ENCODE peak calls at places on chromosomes 4 and X, in five cellular contexts. One of them, this sample, is unnamed.

GRCh38 chr4:60948008-60948407 is 252.1 kb upstream of the ADGRL3 start:
- DNase-seq in tibial nerve: no peak
- DNase-seq in heart right ventricle: no peak
- DNase-seq in tibial artery: no peak
- DNase-seq in SK-N-SH: no peak
- DNase-seq in this sample: no peak

GRCh38 chr4:110287130-110287529 is 88.7 kb upstream of the ELOVL6 start:
- DNase-seq in tibial nerve: no peak
- DNase-seq in heart right ventricle: no peak
- DNase-seq in tibial artery: no peak
- DNase-seq in SK-N-SH: no peak
- DNase-seq in this sample: no peak

GRCh38 chrX:129823115-129823514 is 20.6 kb downstream of the ZDHHC9 start:
- DNase-seq in tibial nerve: no peak
- DNase-seq in heart right ventricle: no peak
- DNase-seq in tibial artery: no peak
- DNase-seq in SK-N-SH: peak; percentile 52
- DNase-seq in this sample: peak; percentile 11

GRCh38 chrX:68693481-68694410 is 46.3 kb downstream of the STARD8 start:
- DNase-seq in tibial nerve: peak; percentile 45
- DNase-seq in heart right ventricle: peak; percentile 85
- DNase-seq in tibial artery: peak; percentile 83
- DNase-seq in SK-N-SH: peak; percentile 90
- DNase-seq in this sample: peak; percentile 11

GRCh38 chr4:23290656-23291055 is 597.9 kb downstream of the GBA3 start:
- DNase-seq in tibial nerve: no peak
- DNase-seq in heart right ventricle: no peak
- DNase-seq in tibial artery: no peak
- DNase-seq in SK-N-SH: no peak
- DNase-seq in this sample: no peak

GRCh38 chrX:1336331-1337143 is at the start of gene IL3RA:
- DNase-seq in tibial nerve: no peak
- DNase-seq in heart right ventricle: no peak
- DNase-seq in tibial artery: peak; percentile 73
- DNase-seq in SK-N-SH: no peak
- DNase-seq in this sample: no peak

GRCh38 chr4:83231620-83232056 is 53.0 kb downstream of the COQ2 start:
- DNase-seq in tibial nerve: no peak
- DNase-seq in heart right ventricle: no peak
- DNase-seq in tibial artery: no peak
- DNase-seq in SK-N-SH: no peak
- DNase-seq in this sample: no peak

GRCh38 chr4:165207016-165207430 is 338 bp upstream of the KLHL2 start:
- DNase-seq in tibial nerve: no peak
- DNase-seq in heart right ventricle: no peak
- DNase-seq in tibial artery: no peak
- DNase-seq in SK-N-SH: no peak
- DNase-seq in this sample: no peak

GRCh38 chr4:11070813-11071212 is 357.9 kb downstream of the HS3ST1 start:
- DNase-seq in tibial nerve: no peak
- DNase-seq in heart right ventricle: no peak
- DNase-seq in tibial artery: no peak
- DNase-seq in SK-N-SH: no peak
- DNase-seq in this sample: no peak

GRCh38 chrX:130025256-130025655 is 42.8 kb downstream of the BCORL1 start:
- DNase-seq in tibial nerve: no peak
- DNase-seq in heart right ventricle: no peak
- DNase-seq in tibial artery: no peak
- DNase-seq in SK-N-SH: no peak
- DNase-seq in this sample: no peak

GRCh38 chrX:46912098-46912672 is at the start of gene JADE3:
- DNase-seq in tibial nerve: peak; percentile 42
- DNase-seq in heart right ventricle: peak; percentile 80
- DNase-seq in tibial artery: peak; percentile 81
- DNase-seq in SK-N-SH: peak; percentile 87
- DNase-seq in this sample: peak; percentile 23

GRCh38 chrX:1111543-1112300 is 100.7 kb downstream of the CRLF2 start:
- DNase-seq in tibial nerve: no peak
- DNase-seq in heart right ventricle: no peak
- DNase-seq in tibial artery: no peak
- DNase-seq in SK-N-SH: no peak
- DNase-seq in this sample: no peak

GRCh38 chrX:119236599-119237525 is 777 bp downstream of the PGRMC1 start:
- DNase-seq in tibial nerve: no peak
- DNase-seq in heart right ventricle: peak; percentile 25
- DNase-seq in tibial artery: peak; percentile 66
- DNase-seq in SK-N-SH: peak; percentile 59
- DNase-seq in this sample: peak; percentile 41

DNA sequence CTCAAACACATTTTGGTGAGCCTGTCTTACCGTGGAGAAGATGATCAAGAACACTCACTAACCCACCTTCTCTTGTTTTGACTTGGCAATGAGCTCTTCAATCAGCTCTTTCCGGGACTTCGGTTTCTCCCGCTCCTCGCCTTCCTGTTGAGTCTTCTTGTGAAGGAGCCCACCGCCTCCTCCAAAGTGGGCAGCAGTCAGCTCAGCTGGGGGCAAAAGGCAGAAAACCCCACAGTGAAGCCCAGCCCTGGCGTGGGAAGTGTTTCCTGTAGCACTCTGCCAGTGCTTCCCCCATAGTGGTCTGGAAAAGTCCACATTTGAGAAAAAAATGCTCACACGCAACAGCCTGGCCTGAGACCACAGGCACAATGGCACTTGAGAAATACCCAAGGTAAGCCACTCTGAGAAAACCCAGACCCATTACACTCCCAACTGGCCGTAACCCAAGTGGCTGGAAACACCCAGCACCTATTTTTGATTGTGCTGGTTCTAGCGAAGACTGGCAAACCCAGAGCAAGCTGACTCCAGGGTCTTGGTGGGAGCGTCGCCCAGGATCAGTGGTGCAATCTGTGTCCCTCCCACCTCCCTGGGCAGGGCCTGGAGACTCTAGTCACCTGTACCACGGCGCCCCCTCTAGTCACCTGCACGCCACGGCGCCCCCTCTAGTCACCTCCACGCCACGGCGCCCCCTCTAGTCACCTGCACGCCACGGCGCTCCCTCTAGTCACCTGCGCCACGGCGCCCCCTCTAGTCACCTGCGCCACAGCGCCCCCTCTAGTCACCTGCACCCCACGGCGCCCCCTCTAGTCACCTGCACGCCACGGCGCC is 8.6 kb downstream of the NOP14 start:
- DNase-seq in tibial nerve: no peak
- DNase-seq in heart right ventricle: no peak
- DNase-seq in tibial artery: no peak
- DNase-seq in SK-N-SH: peak; percentile 61
- DNase-seq in this sample: no peak
- TF ChIP-seq CTCF in tibial nerve: no peak
- TF ChIP-seq CTCF in heart right ventricle: no peak
- TF ChIP-seq CTCF in tibial artery: no peak
- TF ChIP-seq CTCF in SK-N-SH: no peak
- TF ChIP-seq CTCF in this sample: no peak

DNA sequence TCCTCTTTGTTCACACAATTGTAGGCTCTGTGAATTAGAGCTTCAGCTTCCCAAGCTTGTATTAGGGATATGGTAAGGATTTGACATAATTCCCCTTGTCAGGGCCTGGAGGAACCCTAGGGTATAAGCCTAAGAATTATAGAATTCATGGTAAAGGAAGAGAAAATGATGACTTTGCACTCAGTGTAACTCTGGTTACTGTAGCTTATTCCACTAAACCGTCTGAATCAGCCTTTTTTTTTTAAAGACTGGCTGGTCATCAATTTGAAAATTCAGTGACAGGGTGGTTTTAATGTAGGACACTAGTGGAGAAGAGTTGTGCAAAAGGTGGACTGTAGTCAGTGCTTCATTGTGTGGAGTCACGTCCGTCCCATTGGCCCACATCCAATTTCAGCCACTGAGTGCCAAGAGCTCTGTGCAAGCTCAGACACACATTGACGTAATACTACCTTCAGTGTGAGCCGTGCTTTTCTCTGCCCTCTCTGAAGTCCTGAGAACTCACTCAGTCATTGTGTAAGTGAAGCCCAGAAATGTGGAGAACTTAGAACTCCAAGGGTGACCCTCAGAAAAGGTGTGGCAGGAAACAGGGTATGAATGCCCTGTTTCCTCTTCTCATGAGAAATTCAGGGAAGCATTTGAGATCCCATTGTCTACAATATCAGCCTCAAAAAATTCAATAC is 449.8 kb downstream of the C4orf33 start:
- DNase-seq in tibial nerve: peak; percentile 18
- DNase-seq in heart right ventricle: peak; percentile 76
- DNase-seq in tibial artery: peak; percentile 67
- DNase-seq in SK-N-SH: no peak
- DNase-seq in this sample: no peak
- H3K27ac ChIP-seq in tibial nerve: no peak overlapping the region
- H3K27ac ChIP-seq in heart right ventricle: peak overlapping the region; percentile 65
- H3K27ac ChIP-seq in tibial artery: no peak overlapping the region
- H3K27ac ChIP-seq in SK-N-SH: no peak overlapping the region
- H3K27ac ChIP-seq in this sample: no peak overlapping the region

DNA sequence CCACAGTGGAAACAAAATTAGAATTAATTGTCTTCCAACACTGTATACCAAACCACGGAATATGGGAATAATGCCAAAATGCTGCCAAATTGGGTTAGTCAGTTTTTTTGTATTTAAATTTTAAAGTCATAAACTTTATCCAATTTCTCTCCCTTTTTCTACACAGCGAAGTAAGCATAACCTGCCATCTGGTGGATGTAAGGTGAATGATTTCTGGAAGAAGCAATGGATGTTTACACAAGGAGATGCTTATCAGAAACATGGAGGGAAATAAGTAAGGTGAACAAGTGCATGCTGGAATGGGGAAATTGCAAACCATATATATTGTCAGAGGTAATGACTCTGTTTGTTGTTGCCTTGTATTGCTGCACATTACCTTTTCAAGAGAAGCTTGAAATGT is 691.9 kb downstream of the TECRL start:
- DNase-seq in tibial nerve: no peak
- DNase-seq in heart right ventricle: no peak
- DNase-seq in tibial artery: no peak
- DNase-seq in SK-N-SH: peak; percentile 3
- DNase-seq in this sample: no peak
- TF ChIP-seq CTCF in tibial nerve: no peak
- TF ChIP-seq CTCF in heart right ventricle: no peak
- TF ChIP-seq CTCF in tibial artery: no peak
- TF ChIP-seq CTCF in SK-N-SH: peak; percentile 53
- TF ChIP-seq CTCF in this sample: peak; percentile 32

GRCh38 chr4:80070880-80071620 is 2.0 kb downstream of the ANTXR2 start:
- DNase-seq in tibial nerve: no peak
- DNase-seq in heart right ventricle: no peak
- DNase-seq in tibial artery: no peak
- DNase-seq in SK-N-SH: no peak
- DNase-seq in this sample: no peak
- H3K27ac ChIP-seq in tibial nerve: no peak overlapping the region
- H3K27ac ChIP-seq in heart right ventricle: no peak overlapping the region
- H3K27ac ChIP-seq in tibial artery: peak overlapping the region; percentile 88
- H3K27ac ChIP-seq in SK-N-SH: peak overlapping the region; percentile 88
- H3K27ac ChIP-seq in this sample: no peak overlapping the region

DNA sequence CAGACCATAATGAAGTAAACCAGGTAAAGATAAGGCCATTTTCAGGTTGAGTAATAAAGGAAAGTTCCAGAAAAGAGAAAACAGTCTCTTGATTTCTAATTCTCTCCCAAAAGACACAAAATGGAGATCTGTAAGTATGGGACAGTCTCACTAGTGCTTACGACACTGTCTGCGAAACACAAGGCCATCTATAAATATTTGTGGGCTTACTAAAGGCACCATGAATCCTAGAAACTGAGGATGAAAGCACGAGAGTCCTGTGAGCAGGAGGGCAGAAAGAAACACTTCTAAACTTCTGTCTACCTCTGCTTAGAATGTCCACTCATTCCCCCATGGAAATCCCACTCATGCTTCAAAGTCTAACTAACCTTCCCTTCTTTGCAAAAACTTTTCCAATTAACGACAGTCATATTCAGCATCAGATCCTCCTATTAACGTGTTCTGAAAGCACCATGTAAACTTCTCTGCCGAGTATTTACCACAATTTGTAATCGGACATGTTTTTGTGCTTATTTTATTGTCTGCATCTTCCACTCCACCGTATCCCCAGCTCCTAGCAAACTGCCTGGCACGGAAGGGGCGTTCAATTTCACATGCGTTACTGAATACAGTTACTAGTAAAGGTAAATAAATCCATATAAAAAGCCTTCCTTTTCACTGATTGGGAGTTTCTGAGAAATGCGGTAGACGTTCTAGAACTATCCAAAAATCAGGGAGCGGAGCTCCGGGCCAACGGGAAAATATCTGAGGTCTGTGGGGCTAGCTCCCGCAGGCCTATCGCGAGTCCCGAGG is 672 bp downstream of the PSMD10 start:
- DNase-seq in tibial nerve: no peak
- DNase-seq in heart right ventricle: no peak
- DNase-seq in tibial artery: no peak
- DNase-seq in SK-N-SH: no peak
- DNase-seq in this sample: no peak
- TF ChIP-seq CTCF in tibial nerve: no peak
- TF ChIP-seq CTCF in heart right ventricle: no peak
- TF ChIP-seq CTCF in tibial artery: no peak
- TF ChIP-seq CTCF in SK-N-SH: no peak
- TF ChIP-seq CTCF in this sample: no peak

GRCh38 chr4:74038161-74039064 is at the start of gene CXCL3:
- DNase-seq in tibial nerve: peak; percentile 35
- DNase-seq in heart right ventricle: peak; percentile 79
- DNase-seq in tibial artery: peak; percentile 86
- DNase-seq in SK-N-SH: peak; percentile 36
- DNase-seq in this sample: peak; percentile 60
- H3K27ac ChIP-seq in tibial nerve: peak within 1 kb of the TSS; percentile 62
- H3K27ac ChIP-seq in heart right ventricle: peak within 1 kb of the TSS; percentile 27
- H3K27ac ChIP-seq in tibial artery: peak within 1 kb of the TSS; percentile 59
- H3K27ac ChIP-seq in SK-N-SH: no peak within 1 kb of the TSS
- H3K27ac ChIP-seq in this sample: no peak within 1 kb of the TSS

DNA sequence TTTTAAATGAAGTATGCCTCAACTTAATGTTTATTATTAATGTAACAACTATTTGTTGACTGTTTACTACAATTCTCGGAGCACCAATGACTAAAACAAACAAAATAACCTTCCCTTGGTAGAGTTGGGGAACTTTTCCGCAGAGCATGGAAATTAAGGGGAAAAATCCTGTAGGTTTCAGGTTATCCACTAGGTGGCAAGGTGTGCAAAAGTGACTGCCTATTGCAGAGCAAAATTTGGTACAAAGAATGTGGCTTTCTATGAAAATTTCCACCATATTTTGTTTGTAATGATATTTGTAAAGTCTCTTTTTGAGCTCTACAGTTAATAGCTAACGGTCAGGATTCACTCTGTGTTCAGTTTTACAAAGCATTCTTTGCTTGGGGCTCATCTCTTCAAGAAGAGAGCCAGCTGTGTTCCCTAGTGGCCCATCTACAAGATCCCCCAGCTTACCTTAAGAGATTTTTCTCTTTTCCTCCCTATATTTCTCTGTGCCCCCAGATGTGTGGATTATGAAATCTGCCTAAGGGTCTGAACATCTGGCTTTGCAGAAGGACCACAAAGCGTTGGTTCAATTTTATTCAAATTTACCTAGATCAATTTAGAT is 61.1 kb downstream of the FBXO8 start:
- DNase-seq in tibial nerve: no peak
- DNase-seq in heart right ventricle: no peak
- DNase-seq in tibial artery: no peak
- DNase-seq in SK-N-SH: no peak
- DNase-seq in this sample: no peak
- TF ChIP-seq CTCF in tibial nerve: peak; percentile 26
- TF ChIP-seq CTCF in heart right ventricle: peak; percentile 24
- TF ChIP-seq CTCF in tibial artery: peak; percentile 57
- TF ChIP-seq CTCF in SK-N-SH: peak; percentile 76
- TF ChIP-seq CTCF in this sample: peak; percentile 53

GRCh38 chr4:99927566-99927965 is 18.9 kb downstream of the DNAJB14 start:
- DNase-seq in tibial nerve: no peak
- DNase-seq in heart right ventricle: no peak
- DNase-seq in tibial artery: no peak
- DNase-seq in SK-N-SH: no peak
- DNase-seq in this sample: no peak
- H3K27ac ChIP-seq in tibial nerve: no peak overlapping the region
- H3K27ac ChIP-seq in heart right ventricle: no peak overlapping the region
- H3K27ac ChIP-seq in tibial artery: no peak overlapping the region
- H3K27ac ChIP-seq in SK-N-SH: no peak overlapping the region
- H3K27ac ChIP-seq in this sample: no peak overlapping the region

This sample was measured in dorsolateral prefrontal cortex.